ENCODE peak calls at places on chromosomes 12 and 14, in seven cellular contexts. One of them, this sample, is unnamed.
A peak's percentile ranks its signal among the peaks of the same experiment; 100 is the strongest.

GRCh38 chr14:44988694-44989093 is 26.7 kb downstream of the TOGARAM1 start:
- DNase-seq in heart right ventricle: peak; percentile 25
- DNase-seq in progenitor cell of endocrine pancreas: no peak
- DNase-seq in breast epithelium: no peak
- DNase-seq in ovary: no peak
- DNase-seq in osteocyte: no peak
- DNase-seq in Calu3: no peak
- DNase-seq in this sample: no peak

GRCh38 chr12:109723311-109723791 is 9.7 kb downstream of the FAM222A start:
- DNase-seq in heart right ventricle: peak; percentile 83
- DNase-seq in progenitor cell of endocrine pancreas: no peak
- DNase-seq in breast epithelium: peak; percentile 67
- DNase-seq in ovary: no peak
- DNase-seq in osteocyte: no peak
- DNase-seq in Calu3: no peak
- DNase-seq in this sample: no peak

GRCh38 chr12:65567820-65568219 is 256.5 kb upstream of the HMGA2 start:
- DNase-seq in heart right ventricle: no peak
- DNase-seq in progenitor cell of endocrine pancreas: no peak
- DNase-seq in breast epithelium: no peak
- DNase-seq in ovary: no peak
- DNase-seq in osteocyte: no peak
- DNase-seq in Calu3: no peak
- DNase-seq in this sample: no peak

GRCh38 chr12:53482626-53483165 is 16.6 kb downstream of the MAP3K12 start:
- DNase-seq in heart right ventricle: no peak
- DNase-seq in progenitor cell of endocrine pancreas: no peak
- DNase-seq in breast epithelium: no peak
- DNase-seq in ovary: peak; percentile 39
- DNase-seq in osteocyte: no peak
- DNase-seq in Calu3: no peak
- DNase-seq in this sample: no peak

GRCh38 chr14:22536853-22537338 is 52.1 kb downstream of the DAD1 start:
- DNase-seq in heart right ventricle: no peak
- DNase-seq in progenitor cell of endocrine pancreas: no peak
- DNase-seq in breast epithelium: no peak
- DNase-seq in ovary: peak; percentile 28
- DNase-seq in osteocyte: no peak
- DNase-seq in Calu3: peak; percentile 78
- DNase-seq in this sample: peak; percentile 97

GRCh38 chr14:70698288-70698687 is 56.6 kb downstream of the TTC9 start:
- DNase-seq in heart right ventricle: no peak
- DNase-seq in progenitor cell of endocrine pancreas: no peak
- DNase-seq in breast epithelium: no peak
- DNase-seq in ovary: no peak
- DNase-seq in osteocyte: no peak
- DNase-seq in Calu3: peak; percentile 31
- DNase-seq in this sample: peak; percentile 25

GRCh38 chr12:98741229-98741614 is 96.1 kb downstream of the APAF1 start:
- DNase-seq in heart right ventricle: no peak
- DNase-seq in progenitor cell of endocrine pancreas: no peak
- DNase-seq in breast epithelium: no peak
- DNase-seq in ovary: no peak
- DNase-seq in osteocyte: no peak
- DNase-seq in Calu3: no peak
- DNase-seq in this sample: no peak

GRCh38 chr12:28988384-28988704 is 160.7 kb upstream of the FAR2 start:
- DNase-seq in heart right ventricle: no peak
- DNase-seq in progenitor cell of endocrine pancreas: no peak
- DNase-seq in breast epithelium: no peak
- DNase-seq in ovary: no peak
- DNase-seq in osteocyte: no peak
- DNase-seq in Calu3: no peak
- DNase-seq in this sample: peak; percentile 18

GRCh38 chr12:85441025-85441424 is 161.0 kb downstream of the ALX1 start:
- DNase-seq in heart right ventricle: no peak
- DNase-seq in progenitor cell of endocrine pancreas: no peak
- DNase-seq in breast epithelium: no peak
- DNase-seq in ovary: no peak
- DNase-seq in osteocyte: no peak
- DNase-seq in Calu3: no peak
- DNase-seq in this sample: no peak

GRCh38 chr12:94829552-94829951 is 173.9 kb downstream of the NDUFA12 start:
- DNase-seq in heart right ventricle: no peak
- DNase-seq in progenitor cell of endocrine pancreas: no peak
- DNase-seq in breast epithelium: no peak
- DNase-seq in ovary: no peak
- DNase-seq in osteocyte: no peak
- DNase-seq in Calu3: no peak
- DNase-seq in this sample: no peak

GRCh38 chr14:52876311-52876710 is 74.5 kb downstream of the FERMT2 start:
- DNase-seq in heart right ventricle: no peak
- DNase-seq in progenitor cell of endocrine pancreas: no peak
- DNase-seq in breast epithelium: no peak
- DNase-seq in ovary: no peak
- DNase-seq in osteocyte: no peak
- DNase-seq in Calu3: no peak
- DNase-seq in this sample: peak; percentile 80

GRCh38 chr14:56754966-56755365 is 55.3 kb downstream of the OTX2 start:
- DNase-seq in heart right ventricle: no peak
- DNase-seq in progenitor cell of endocrine pancreas: no peak
- DNase-seq in breast epithelium: no peak
- DNase-seq in ovary: no peak
- DNase-seq in osteocyte: no peak
- DNase-seq in Calu3: no peak
- DNase-seq in this sample: no peak

GRCh38 chr14:100593751-100594624 is 6.8 kb upstream of the BEGAIN start:
- DNase-seq in heart right ventricle: no peak
- DNase-seq in progenitor cell of endocrine pancreas: no peak
- DNase-seq in breast epithelium: no peak
- DNase-seq in ovary: no peak
- DNase-seq in osteocyte: no peak
- DNase-seq in Calu3: no peak
- DNase-seq in this sample: no peak

DNA sequence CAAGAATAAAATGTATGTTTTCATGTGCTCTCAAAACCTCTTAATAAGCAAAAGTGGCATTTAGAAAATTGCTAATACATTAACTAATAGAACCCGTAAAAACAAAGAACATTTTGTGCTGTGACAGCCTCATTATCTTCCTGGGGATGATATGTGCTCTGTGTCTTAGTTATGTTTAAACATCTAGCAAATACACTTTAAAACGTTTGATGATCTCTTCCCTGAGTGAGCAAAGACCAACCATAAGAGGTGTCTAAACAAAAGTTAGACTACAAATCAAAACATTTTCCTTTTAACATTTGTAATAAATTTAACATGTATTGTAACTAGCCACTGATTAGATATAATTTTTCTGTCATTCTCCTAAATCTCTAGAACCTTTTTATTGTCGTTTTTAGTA is 95.8 kb downstream of the SOX5 start:
- DNase-seq in heart right ventricle: no peak
- DNase-seq in progenitor cell of endocrine pancreas: no peak
- DNase-seq in breast epithelium: no peak
- DNase-seq in ovary: no peak
- DNase-seq in osteocyte: no peak
- DNase-seq in Calu3: no peak
- DNase-seq in this sample: no peak
- TF ChIP-seq CTCF in heart right ventricle: no peak
- TF ChIP-seq CTCF in progenitor cell of endocrine pancreas: no peak
- TF ChIP-seq CTCF in breast epithelium: no peak
- TF ChIP-seq CTCF in ovary: no peak
- TF ChIP-seq CTCF in osteocyte: no peak
- TF ChIP-seq CTCF in Calu3: no peak
- TF ChIP-seq CTCF in this sample: no peak

DNA sequence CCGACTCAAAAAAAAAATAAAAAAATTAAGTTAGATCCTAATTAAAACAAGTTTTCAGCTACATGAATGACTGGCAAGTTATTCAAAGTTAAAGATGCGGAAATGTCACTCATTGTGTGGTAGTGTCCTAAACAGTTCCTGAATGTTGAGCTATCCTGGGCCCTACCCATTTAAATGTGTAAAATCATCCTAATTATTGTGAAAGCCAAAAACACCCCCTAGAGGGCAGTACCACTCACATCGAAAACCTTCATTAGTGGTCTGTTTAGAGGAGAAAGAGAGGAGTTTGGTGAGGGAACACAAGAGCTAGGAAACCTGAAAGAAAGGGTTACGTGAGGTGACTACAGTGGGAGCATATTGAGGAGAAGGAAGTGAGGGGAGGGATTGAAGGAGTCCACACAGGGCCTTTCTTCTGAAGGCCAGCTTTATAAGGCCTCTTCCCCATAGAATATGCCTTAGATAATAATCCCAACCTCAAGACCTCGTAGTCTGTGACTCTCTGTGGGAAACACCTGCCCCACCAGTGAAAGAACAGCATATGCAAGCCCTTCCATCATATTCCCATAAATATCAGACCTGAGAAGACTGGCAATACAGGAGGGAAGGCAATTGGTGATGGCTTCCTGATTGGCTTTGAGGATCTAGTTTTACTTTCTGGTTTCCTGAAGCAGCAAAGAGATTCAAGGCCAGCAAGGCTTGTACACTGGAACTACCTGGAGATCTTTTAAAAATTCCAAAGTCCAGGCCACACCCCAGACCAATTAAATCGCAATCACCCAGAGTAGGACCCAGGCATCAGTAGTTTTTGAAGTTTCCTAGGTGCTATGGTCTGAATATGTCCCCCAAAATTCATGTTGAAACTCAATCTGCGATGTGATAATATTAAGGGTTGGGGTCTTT is 2.7 kb upstream of the TEP1 start:
- DNase-seq in heart right ventricle: no peak
- DNase-seq in progenitor cell of endocrine pancreas: no peak
- DNase-seq in breast epithelium: no peak
- DNase-seq in ovary: no peak
- DNase-seq in osteocyte: no peak
- DNase-seq in Calu3: peak; percentile 55
- DNase-seq in this sample: peak; percentile 70
- TF ChIP-seq CTCF in heart right ventricle: peak; percentile 72
- TF ChIP-seq CTCF in progenitor cell of endocrine pancreas: peak; percentile 70
- TF ChIP-seq CTCF in breast epithelium: no peak
- TF ChIP-seq CTCF in ovary: peak; percentile 28
- TF ChIP-seq CTCF in osteocyte: peak; percentile 62
- TF ChIP-seq CTCF in Calu3: peak; percentile 30
- TF ChIP-seq CTCF in this sample: peak; percentile 64

GRCh38 chr12:13192719-13193118 is 3.8 kb upstream of the EMP1 start:
- DNase-seq in heart right ventricle: no peak
- DNase-seq in progenitor cell of endocrine pancreas: no peak
- DNase-seq in breast epithelium: no peak
- DNase-seq in ovary: no peak
- DNase-seq in osteocyte: no peak
- DNase-seq in Calu3: no peak
- DNase-seq in this sample: no peak
- TF ChIP-seq CTCF in heart right ventricle: no peak
- TF ChIP-seq CTCF in progenitor cell of endocrine pancreas: no peak
- TF ChIP-seq CTCF in breast epithelium: no peak
- TF ChIP-seq CTCF in ovary: no peak
- TF ChIP-seq CTCF in osteocyte: no peak
- TF ChIP-seq CTCF in Calu3: no peak
- TF ChIP-seq CTCF in this sample: no peak

GRCh38 chr12:130752692-130753230 is 36.7 kb upstream of the RIMBP2 start:
- DNase-seq in heart right ventricle: no peak
- DNase-seq in progenitor cell of endocrine pancreas: no peak
- DNase-seq in breast epithelium: no peak
- DNase-seq in ovary: no peak
- DNase-seq in osteocyte: no peak
- DNase-seq in Calu3: no peak
- DNase-seq in this sample: no peak
- TF ChIP-seq CTCF in heart right ventricle: no peak
- TF ChIP-seq CTCF in progenitor cell of endocrine pancreas: peak; percentile 39
- TF ChIP-seq CTCF in breast epithelium: no peak
- TF ChIP-seq CTCF in ovary: no peak
- TF ChIP-seq CTCF in osteocyte: no peak
- TF ChIP-seq CTCF in Calu3: no peak
- TF ChIP-seq CTCF in this sample: no peak

GRCh38 chr14:34368115-34368970 is 93.7 kb downstream of the SPTSSA start:
- DNase-seq in heart right ventricle: no peak
- DNase-seq in progenitor cell of endocrine pancreas: no peak
- DNase-seq in breast epithelium: no peak
- DNase-seq in ovary: no peak
- DNase-seq in osteocyte: no peak
- DNase-seq in Calu3: no peak
- DNase-seq in this sample: peak; percentile 59

GRCh38 chr14:34372766-34373165 is 89.3 kb downstream of the SPTSSA start:
- DNase-seq in heart right ventricle: no peak
- DNase-seq in progenitor cell of endocrine pancreas: no peak
- DNase-seq in breast epithelium: no peak
- DNase-seq in ovary: no peak
- DNase-seq in osteocyte: no peak
- DNase-seq in Calu3: no peak
- DNase-seq in this sample: no peak

GRCh38 chr14:34365309-34365915 is 96.6 kb downstream of the SPTSSA start:
- DNase-seq in heart right ventricle: no peak
- DNase-seq in progenitor cell of endocrine pancreas: no peak
- DNase-seq in breast epithelium: no peak
- DNase-seq in ovary: no peak
- DNase-seq in osteocyte: no peak
- DNase-seq in Calu3: no peak
- DNase-seq in this sample: peak; percentile 51

GRCh38 chr14:34364201-34364600 is 97.8 kb downstream of the SPTSSA start:
- DNase-seq in heart right ventricle: no peak
- DNase-seq in progenitor cell of endocrine pancreas: no peak
- DNase-seq in breast epithelium: no peak
- DNase-seq in ovary: no peak
- DNase-seq in osteocyte: no peak
- DNase-seq in Calu3: peak; percentile 49
- DNase-seq in this sample: no peak

GRCh38 chr14:34368971-34369665 is 92.9 kb downstream of the SPTSSA start:
- DNase-seq in heart right ventricle: no peak
- DNase-seq in progenitor cell of endocrine pancreas: no peak
- DNase-seq in breast epithelium: no peak
- DNase-seq in ovary: no peak
- DNase-seq in osteocyte: no peak
- DNase-seq in Calu3: no peak
- DNase-seq in this sample: no peak
- TF ChIP-seq CTCF in heart right ventricle: no peak
- TF ChIP-seq CTCF in progenitor cell of endocrine pancreas: no peak
- TF ChIP-seq CTCF in breast epithelium: no peak
- TF ChIP-seq CTCF in ovary: no peak
- TF ChIP-seq CTCF in osteocyte: no peak
- TF ChIP-seq CTCF in Calu3: no peak
- TF ChIP-seq CTCF in this sample: no peak

DNA sequence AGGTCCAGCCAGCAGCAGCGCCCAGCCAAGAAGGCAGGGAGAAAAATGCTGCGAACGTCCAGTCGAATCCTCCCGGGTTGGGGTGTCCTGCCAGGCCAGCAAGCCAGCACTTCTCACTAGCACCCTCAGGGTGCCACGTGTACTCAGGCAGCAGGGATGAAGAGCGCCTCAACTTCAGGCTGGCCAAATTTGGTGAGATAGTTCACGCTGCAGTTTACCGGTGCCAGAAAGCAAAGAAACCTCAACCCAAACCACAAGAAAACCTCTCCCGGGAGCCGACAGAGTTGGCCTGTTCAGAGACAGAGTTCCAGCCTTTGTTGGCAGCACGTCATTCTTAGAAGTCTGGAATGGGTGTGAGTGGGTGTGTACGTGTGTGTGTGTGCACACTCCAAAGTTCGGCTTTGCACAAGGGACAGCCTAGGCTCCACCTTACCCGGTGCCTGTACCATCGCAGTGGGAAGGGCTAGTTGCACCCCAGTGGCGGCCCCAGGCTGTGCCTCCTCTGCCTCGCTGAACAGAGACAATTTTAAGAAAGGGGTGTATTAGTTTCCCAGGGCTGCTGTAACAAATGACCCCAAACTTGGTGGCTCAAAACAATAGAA is 42.1 kb downstream of the ELK3 start:
- DNase-seq in heart right ventricle: peak; percentile 53
- DNase-seq in progenitor cell of endocrine pancreas: no peak
- DNase-seq in breast epithelium: no peak
- DNase-seq in ovary: no peak
- DNase-seq in osteocyte: no peak
- DNase-seq in Calu3: no peak
- DNase-seq in this sample: peak; percentile 86
- TF ChIP-seq CTCF in heart right ventricle: no peak
- TF ChIP-seq CTCF in progenitor cell of endocrine pancreas: no peak
- TF ChIP-seq CTCF in breast epithelium: no peak
- TF ChIP-seq CTCF in ovary: no peak
- TF ChIP-seq CTCF in osteocyte: no peak
- TF ChIP-seq CTCF in Calu3: no peak
- TF ChIP-seq CTCF in this sample: peak; percentile 4

This sample was measured in cardiac fibroblast.